ENCODE peak calls at places on chromosomes 16 and 17, in four cellular contexts. N is GM12878, D is HepG2, P is K562. X is an unnamed sample.

GRCh38 chr16:31714899-31715504 is 158.6 kb upstream of the ZNF267 start:
- DNase-seq in N (no peak), P (peak), D (no peak), X (no peak)

GRCh38 chr17:70181376-70181775 is 12.0 kb downstream of the KCNJ2 start:
- DNase-seq in N (no peak), D (no peak), P (no peak), X (no peak)

GRCh38 chr16:84821728-84822676 is 2.2 kb downstream of the CRISPLD2 start:
- DNase-seq in P (no peak), D (no peak), N (no peak), X (no peak)

GRCh38 chr17:45038771-45039634 is 12.4 kb downstream of the DCAKD start:
- DNase-seq in P (no peak), N (no peak), D (no peak), X (no peak)

GRCh38 chr16:89557936-89558490 is 2.5 kb upstream of the RPL13 start:
- DNase-seq in D (no peak), N (no peak), P (no peak), X (no peak)

GRCh38 chr16:84315422-84315821 is 20.7 kb downstream of the WFDC1 start:
- DNase-seq in N (no peak), P (no peak), D (peak), X (no peak)

GRCh38 chr16:87575027-87575804 is 27.1 kb upstream of the JPH3 start:
- DNase-seq in N (no peak), D (no peak), P (peak), X (peak)

GRCh38 chr17:7745748-7746470 is 28.4 kb downstream of the DNAH2 start:
- DNase-seq in P (no peak), D (peak), N (no peak), X (peak)

GRCh38 chr17:43790311-43790940 is 10.2 kb downstream of the CFAP97D1 start:
- DNase-seq in P (no peak), N (no peak), D (peak), X (no peak)

GRCh38 chr17:30805944-30806456 is 18.5 kb downstream of the CRLF3 start:
- DNase-seq in P (no peak), N (no peak), D (no peak), X (no peak)

GRCh38 chr16:3155972-3156371 is 21.1 kb downstream of the ZNF213 start:
- DNase-seq in D (no peak), P (no peak), N (no peak), X (no peak)

GRCh38 chr17:57561072-57561861 is 183.8 kb downstream of the CCDC182 start:
- DNase-seq in N (no peak), P (no peak), D (peak), X (no peak)

GRCh38 chr17:19554393-19554792 is 20.7 kb downstream of the SLC47A1 start:
- DNase-seq in D (peak), N (no peak), P (no peak), X (no peak)

GRCh38 chr17:80419255-80419654 is 4.3 kb downstream of the ENDOV start:
- DNase-seq in N (no peak), P (no peak), D (no peak), X (no peak)

GRCh38 chr16:30744146-30744545 is 4.1 kb upstream of the PHKG2 start:
- DNase-seq in P (no peak), D (no peak), N (no peak), X (no peak)

GRCh38 chr16:30764816-30765465 is 2.8 kb downstream of the RNF40 start:
- DNase-seq in D (no peak), P (no peak), N (no peak), X (no peak)

GRCh38 chr16:89395150-89396142 is 94.9 kb downstream of the ANKRD11 start:
- DNase-seq in N (no peak), D (peak), P (no peak), X (peak)

GRCh38 chr16:82031116-82032084 is 3.7 kb upstream of the HSD17B2 start:
- DNase-seq in P (peak), N (no peak), D (peak), X (peak)

GRCh38 chr17:2656293-2656692 is 55.3 kb downstream of the CLUH start:
- DNase-seq in N (no peak), P (no peak), D (no peak), X (no peak)

GRCh38 chr16:89880477-89881367 is 7.3 kb downstream of the TCF25 start:
- DNase-seq in D (no peak), P (no peak), N (no peak), X (no peak)

GRCh38 chr17:21043296-21044232 is 753 bp upstream of the USP22 start:
- DNase-seq in D (peak), N (peak), P (peak), X (peak)

GRCh38 chr17:57033296-57033695 is 51.8 kb upstream of the AKAP1 start:
- DNase-seq in P (no peak), D (no peak), N (no peak), X (no peak)

GRCh38 chr17:54900457-54901229 is at the start of gene TOM1L1:
- DNase-seq in N (no peak), P (peak), D (peak), X (peak)

GRCh38 chr16:12119562-12119961 is 143.0 kb downstream of the SNX29 start:
- DNase-seq in N (no peak), P (no peak), D (no peak), X (no peak)

GRCh38 chr17:45405250-45406086 is 27.2 kb downstream of the ARHGAP27 start:
- DNase-seq in N (no peak), D (no peak), P (peak), X (no peak)

GRCh38 chr17:56933868-56934267 is 20.0 kb upstream of the TRIM25 start:
- DNase-seq in P (no peak), D (no peak), N (no peak), X (no peak)

GRCh38 chr17:27525836-27526235 is 69.6 kb downstream of the KSR1 start:
- DNase-seq in N (no peak), P (no peak), D (no peak), X (no peak)

GRCh38 chr17:27525316-27525715 is 69.1 kb downstream of the KSR1 start:
- DNase-seq in D (no peak), P (no peak), N (no peak), X (no peak)

GRCh38 chr17:27529230-27529796 is 73.1 kb downstream of the KSR1 start:
- DNase-seq in D (no peak), N (no peak), P (peak), X (no peak)

GRCh38 chr17:27524594-27524993 is 68.3 kb downstream of the KSR1 start:
- DNase-seq in P (no peak), D (no peak), N (no peak), X (no peak)

GRCh38 chr17:27526603-27527002 is 70.4 kb downstream of the KSR1 start:
- DNase-seq in D (no peak), P (peak), N (no peak), X (no peak)
- TF ChIP-seq FOXK2 in D (no peak), P (peak), N (no peak), X (no peak)

GRCh38 chr17:28811594-28812135 is 30.9 kb downstream of the FAM222B start:
- DNase-seq in N (no peak), D (peak), P (peak), X (no peak)
- TF ChIP-seq FOXK2 in N (no peak), D (no peak), P (no peak), X (no peak)

GRCh38 chr17:1022278-1023024 is 25.5 kb downstream of the TIMM22 start:
- DNase-seq in N (no peak), D (no peak), P (no peak), X (no peak)
- TF ChIP-seq FOXK2 in N (no peak), D (no peak), P (no peak), X (no peak)

GRCh38 chr17:29251969-29252866 is 5.6 kb downstream of the CRYBA1 start:
- DNase-seq in N (no peak), D (no peak), P (peak), X (peak)
- TF ChIP-seq FOXK2 in N (no peak), D (no peak), P (no peak), X (no peak)

DNA sequence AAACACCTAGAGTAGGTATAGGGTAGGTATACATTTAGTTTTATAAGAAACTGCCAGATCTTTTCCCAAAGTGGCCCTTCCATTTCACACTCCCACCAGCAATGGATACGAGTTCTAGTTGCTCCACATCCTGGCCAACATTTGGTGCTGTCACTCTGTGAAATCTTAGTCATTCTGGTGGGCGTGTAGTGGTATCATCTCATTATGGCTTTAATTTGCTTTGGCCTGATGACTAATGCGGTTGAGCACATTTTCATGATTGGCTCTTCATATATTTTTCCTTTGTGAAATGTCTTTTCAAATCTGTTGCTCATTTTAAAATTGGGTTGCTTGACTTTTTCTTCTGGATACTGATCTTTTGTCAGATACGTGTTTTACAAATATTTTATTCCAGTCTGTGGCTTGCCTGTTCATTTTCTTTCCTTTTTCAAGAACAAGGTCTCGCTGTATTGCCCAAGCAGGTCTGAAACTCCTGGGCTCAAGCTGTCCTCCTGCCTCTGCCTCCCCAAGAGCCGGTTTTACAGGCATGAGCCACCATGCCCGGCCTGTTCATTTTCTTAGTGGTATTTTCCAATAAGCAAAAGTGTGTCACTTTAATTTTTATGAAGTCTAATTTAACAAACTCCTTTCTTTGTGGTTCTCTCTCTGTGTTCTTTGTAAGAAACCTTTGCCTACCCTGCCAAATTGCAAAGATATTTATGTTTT is 192.4 kb downstream of the SEC14L1 start:
- DNase-seq in N (no peak), D (no peak), P (peak), X (no peak)
- TF ChIP-seq FOXK2 in N (no peak), D (no peak), P (no peak), X (no peak)

GRCh38 chr17:82400206-82400605 is 17.9 kb upstream of the HEXD start:
- DNase-seq in D (no peak), N (no peak), P (no peak), X (no peak)
- TF ChIP-seq FOXK2 in D (no peak), N (no peak), P (no peak), X (no peak)

GRCh38 chr16:57235128-57236092 is 9.6 kb upstream of the ARL2BP start:
- DNase-seq in N (no peak), P (peak), D (peak), X (no peak)
- TF ChIP-seq FOXK2 in N (no peak), P (no peak), D (no peak), X (no peak)

GRCh38 chr17:41895617-41896016 is 23.1 kb downstream of the ACLY start:
- DNase-seq in D (no peak), N (no peak), P (no peak), X (no peak)
- TF ChIP-seq FOXK2 in D (no peak), N (no peak), P (no peak), X (no peak)